ENCODE peak calls at places on chromosomes 13 and 19, in four cellular contexts. Y is thoracic aorta; P is tibial nerve; Z is naive thymus-derived CD4-positive, alpha-beta T cell. U is an unnamed sample. For H3K9me3, the result is how much of the 10 kb centered on the place peaks cover.

GRCh38 chr13:71880753-71881541 is 13.9 kb upstream of the DACH1 start:
- DNase-seq in Y (no peak), P (no peak), Z (no peak), U (no peak)

GRCh38 chr13:49502954-49503353 is 7.2 kb downstream of the PHF11 start:
- DNase-seq in Y (no peak), P (no peak), Z (no peak), U (no peak)

GRCh38 chr19:2942928-2943640 is 1.7 kb downstream of the ZNF77 start:
- DNase-seq in Y (no peak), P (no peak), Z (no peak), U (no peak)

GRCh38 chr19:44643605-44644390 is at the start of gene PVR:
- DNase-seq in Y (peak), P (peak), Z (peak), U (no peak)

GRCh38 chr13:49165798-49166752 is 54.1 kb upstream of the MLNR start:
- DNase-seq in Y (no peak), P (no peak), Z (no peak), U (no peak)

GRCh38 chr19:42097461-42097860 is 21.5 kb downstream of the ZNF574 start:
- DNase-seq in Y (no peak), P (no peak), Z (no peak), U (no peak)

GRCh38 chr13:106533940-106534843 is 1.3 kb downstream of the EFNB2 start:
- DNase-seq in Y (no peak), P (no peak), Z (peak), U (peak)

GRCh38 chr13:108102771-108103170 is 112.6 kb downstream of the LIG4 start:
- DNase-seq in Y (no peak), P (no peak), Z (no peak), U (no peak)

GRCh38 chr13:77918391-77919261 is at the start of gene EDNRB:
- DNase-seq in Y (no peak), P (peak), Z (no peak), U (no peak)

GRCh38 chr19:13797870-13798269 is 2.6 kb downstream of the ZSWIM4 start:
- DNase-seq in Y (peak), P (no peak), Z (no peak), U (no peak)

GRCh38 chr19:38023245-38023644 is 116.2 kb downstream of the SIPA1L3 start:
- DNase-seq in Y (no peak), P (no peak), Z (no peak), U (no peak)

GRCh38 chr19:58002384-58003152 is at the start of gene ZNF606:
- DNase-seq in Y (peak), P (peak), Z (peak), U (peak)
- H3K9me3 ChIP-seq in Y (half or more), P (under half), Z (under half), U (under half)

DNA sequence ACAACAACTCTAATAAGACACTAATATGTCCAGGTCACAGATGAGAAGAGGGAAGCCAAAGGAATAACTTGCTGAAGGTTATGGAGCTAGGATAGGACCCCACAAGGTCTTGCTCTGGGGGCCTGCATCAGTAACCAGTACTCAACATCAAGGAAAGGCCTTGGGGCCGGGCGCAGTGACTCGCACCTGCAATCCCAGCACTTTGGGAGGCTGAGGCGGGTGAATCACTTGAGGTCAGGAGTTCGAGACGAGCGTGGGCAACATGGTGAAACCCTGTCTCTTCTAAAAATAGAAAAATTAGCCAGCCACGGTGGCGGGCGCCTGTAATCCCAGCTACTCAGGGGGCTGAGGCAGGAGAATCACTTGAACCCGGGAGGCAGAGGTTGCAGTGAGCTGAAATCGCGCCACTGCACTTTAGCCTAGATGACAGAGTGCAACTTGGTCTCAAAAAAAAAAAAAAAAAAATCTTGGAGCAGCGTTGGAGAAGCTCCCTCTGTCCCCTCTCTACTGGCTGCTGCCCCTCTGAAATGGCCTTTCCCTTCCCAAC is 1.8 kb downstream of the LONP1 start:
- DNase-seq in Y (no peak), P (no peak), Z (peak), U (no peak)
- H3K4me3 ChIP-seq in Y (peak), P (no peak), Z (no peak), U (no peak)

GRCh38 chr13:110886475-110887241 is 28.2 kb downstream of the ANKRD10 start:
- DNase-seq in Y (no peak), P (no peak), Z (no peak), U (no peak)
- H3K9me3 ChIP-seq in Y (under half), P (under half), Z (under half), U (under half)

GRCh38 chr19:36061367-36061766 is 6.7 kb downstream of the WDR62 start:
- DNase-seq in Y (no peak), P (no peak), Z (no peak), U (no peak)

GRCh38 chr19:36064829-36065228 is 10.1 kb downstream of the WDR62 start:
- DNase-seq in Y (no peak), P (no peak), Z (no peak), U (no peak)

GRCh38 chr19:36058481-36059179 is 3.9 kb downstream of the WDR62 start:
- DNase-seq in Y (no peak), P (no peak), Z (no peak), U (no peak)

GRCh38 chr19:36059180-36059910 is 4.6 kb downstream of the WDR62 start:
- DNase-seq in Y (no peak), P (no peak), Z (no peak), U (no peak)

DNA sequence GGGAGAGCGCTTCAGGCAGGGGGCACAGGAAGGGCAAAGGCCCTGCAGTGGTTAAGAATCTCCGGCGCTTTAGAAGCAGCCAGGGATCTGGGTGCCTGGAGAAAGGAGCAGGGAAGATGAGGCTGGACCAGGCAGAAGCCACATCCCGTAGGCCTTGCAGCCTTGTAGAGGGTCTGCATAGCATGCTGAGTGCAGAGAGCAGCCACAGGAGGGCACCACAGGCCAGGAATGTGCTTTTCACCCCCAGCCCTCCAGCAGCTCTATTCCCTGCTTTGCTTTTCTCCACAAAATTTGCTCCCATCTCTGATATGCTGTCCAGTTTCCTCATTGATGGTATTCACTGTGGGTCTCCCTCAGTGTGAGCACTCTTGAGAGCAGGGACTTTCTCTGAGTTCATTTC is 5.7 kb downstream of the WDR62 start:
- DNase-seq in Y (no peak), P (no peak), Z (peak), U (peak)
- H3K4me3 ChIP-seq in Y (no peak), P (no peak), Z (no peak), U (no peak)

DNA sequence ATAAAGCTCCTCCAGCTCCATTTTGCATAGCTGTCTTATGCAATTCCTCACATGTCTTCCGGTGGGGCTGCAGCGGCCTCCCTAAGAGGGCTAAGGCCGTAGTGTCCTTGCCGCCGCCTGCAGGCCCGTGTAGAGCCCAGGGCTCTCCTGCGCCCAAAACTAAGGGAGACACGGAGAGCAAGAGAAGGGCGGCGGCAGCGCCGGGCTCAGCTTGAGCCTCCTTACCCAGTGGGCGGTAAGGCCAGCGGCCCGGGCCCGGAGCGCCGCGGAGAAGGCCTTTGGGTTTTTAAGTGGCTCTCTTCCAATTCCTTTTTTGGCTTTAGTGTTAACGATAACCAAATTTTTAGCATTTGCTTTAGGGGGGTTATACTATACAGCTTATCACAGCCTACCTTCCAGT is 30.1 kb downstream of the ZNF677 start:
- DNase-seq in Y (no peak), P (no peak), Z (no peak), U (no peak)
- H3K9me3 ChIP-seq in Y (half or more), P (under half), Z (under half), U (half or more)